ENCODE peak calls at places on chromosomes 7 and 10, in four cellular contexts. C, P, U and B are unnamed samples.

GRCh38 chr10:12396567-12396966 is 47.2 kb downstream of the CAMK1D start:
- DNase-seq in C (no peak), P (no peak), U (no peak), B (no peak)

GRCh38 chr7:12772768-12773167 is 85.3 kb downstream of the ARL4A start:
- DNase-seq in C (no peak), P (no peak), U (no peak), B (no peak)

GRCh38 chr10:7512487-7512886 is 101.7 kb upstream of the SFMBT2 start:
- DNase-seq in C (no peak), P (peak), U (no peak), B (no peak)

GRCh38 chr10:33041783-33042437 is 83.9 kb upstream of the ITGB1 start:
- DNase-seq in C (peak), P (no peak), U (no peak), B (peak)

GRCh38 chr10:22629843-22630228 is 84.5 kb downstream of the PIP4K2A start:
- DNase-seq in C (no peak), P (no peak), U (no peak), B (no peak)

GRCh38 chr10:86283466-86284287 is 82.9 kb downstream of the GRID1 start:
- DNase-seq in C (peak), P (no peak), U (no peak), B (no peak)

GRCh38 chr7:91446819-91447218 is 182.6 kb downstream of the FZD1 start:
- DNase-seq in C (no peak), P (no peak), U (no peak), B (no peak)

GRCh38 chr10:15571570-15571969 is 148.2 kb downstream of the ITGA8 start:
- DNase-seq in C (no peak), P (no peak), U (no peak), B (no peak)

GRCh38 chr10:8048281-8049008 is 6.0 kb upstream of the GATA3 start:
- DNase-seq in C (peak), P (no peak), U (no peak), B (no peak)

GRCh38 chr7:149075286-149075685 is 15.2 kb downstream of the ZNF786 start:
- DNase-seq in C (no peak), P (no peak), U (no peak), B (no peak)

GRCh38 chr10:49615721-49616120 is 1.9 kb downstream of the CHAT start:
- DNase-seq in C (peak), P (peak), U (no peak), B (no peak)

GRCh38 chr10:126203746-126204145 is 184.5 kb downstream of the ADAM12 start:
- DNase-seq in C (no peak), P (no peak), U (no peak), B (no peak)

GRCh38 chr7:80387634-80388033 is 124.2 kb downstream of the GNAT3 start:
- DNase-seq in C (peak), P (no peak), U (no peak), B (no peak)

GRCh38 chr10:72108811-72109618 is 20.7 kb upstream of the SPOCK2 start:
- DNase-seq in C (no peak), P (no peak), U (no peak), B (no peak)

GRCh38 chr7:87220734-87221215 is 1.2 kb upstream of the TMEM243 start:
- DNase-seq in C (peak), P (peak), U (no peak), B (no peak)

GRCh38 chr7:5546626-5547025 is 123.0 kb upstream of the TNRC18 start:
- DNase-seq in C (no peak), P (no peak), U (no peak), B (no peak)

GRCh38 chr7:2530076-2530967 is 10.7 kb downstream of the LFNG start:
- DNase-seq in C (no peak), P (no peak), U (peak), B (no peak)

GRCh38 chr7:26508481-26508880 is 216.8 kb downstream of the SNX10 start:
- DNase-seq in C (no peak), P (peak), U (no peak), B (no peak)

GRCh38 chr7:134710511-134710853 is 63.8 kb downstream of the BPGM start:
- DNase-seq in C (no peak), P (no peak), U (no peak), B (no peak)

GRCh38 chr7:125695631-125696030 is 766.0 kb upstream of the POT1 start:
- DNase-seq in C (peak), P (no peak), U (no peak), B (no peak)

GRCh38 chr10:117926491-117926890 is 120.2 kb downstream of the RAB11FIP2 start:
- DNase-seq in C (no peak), P (no peak), U (no peak), B (no peak)

GRCh38 chr10:69057951-69058297 is 30.0 kb upstream of the SRGN start:
- DNase-seq in C (no peak), P (no peak), U (no peak), B (no peak)

GRCh38 chr10:73076361-73077183 is 20.1 kb downstream of the P4HA1 start:
- DNase-seq in C (no peak), P (no peak), U (no peak), B (no peak)

GRCh38 chr10:120574986-120575385 is 118.0 kb downstream of the PLPP4 start:
- DNase-seq in C (no peak), P (no peak), U (no peak), B (no peak)

GRCh38 chr10:131149586-131149985 is 161.9 kb downstream of the TCERG1L start:
- DNase-seq in C (no peak), P (no peak), U (no peak), B (no peak)

GRCh38 chr10:30038961-30039536 is 20.3 kb downstream of the JCAD start:
- DNase-seq in C (no peak), P (no peak), U (no peak), B (no peak)

GRCh38 chr7:17005277-17005676 is 123.5 kb upstream of the AGR3 start:
- DNase-seq in C (no peak), P (no peak), U (no peak), B (no peak)

GRCh38 chr7:28089120-28089714 is 91.4 kb downstream of the JAZF1 start:
- DNase-seq in C (no peak), P (no peak), U (no peak), B (no peak)

GRCh38 chr10:5545778-5546710 is 21.3 kb downstream of the CALML3 start:
- DNase-seq in C (no peak), P (peak), U (peak), B (no peak)

GRCh38 chr10:112313911-112314310 is 30.7 kb downstream of the TECTB start:
- DNase-seq in C (no peak), P (no peak), U (no peak), B (no peak)

GRCh38 chr10:112313234-112313633 is 30.0 kb downstream of the TECTB start:
- DNase-seq in C (no peak), P (no peak), U (no peak), B (no peak)

GRCh38 chr10:112311481-112311880 is 28.3 kb downstream of the TECTB start:
- DNase-seq in C (no peak), P (no peak), U (no peak), B (no peak)

GRCh38 chr10:112314822-112315474 is 31.7 kb downstream of the TECTB start:
- DNase-seq in C (peak), P (peak), U (peak), B (peak)
- TF ChIP-seq TEAD4 in C (no peak), P (no peak), U (no peak), B (no peak)

DNA sequence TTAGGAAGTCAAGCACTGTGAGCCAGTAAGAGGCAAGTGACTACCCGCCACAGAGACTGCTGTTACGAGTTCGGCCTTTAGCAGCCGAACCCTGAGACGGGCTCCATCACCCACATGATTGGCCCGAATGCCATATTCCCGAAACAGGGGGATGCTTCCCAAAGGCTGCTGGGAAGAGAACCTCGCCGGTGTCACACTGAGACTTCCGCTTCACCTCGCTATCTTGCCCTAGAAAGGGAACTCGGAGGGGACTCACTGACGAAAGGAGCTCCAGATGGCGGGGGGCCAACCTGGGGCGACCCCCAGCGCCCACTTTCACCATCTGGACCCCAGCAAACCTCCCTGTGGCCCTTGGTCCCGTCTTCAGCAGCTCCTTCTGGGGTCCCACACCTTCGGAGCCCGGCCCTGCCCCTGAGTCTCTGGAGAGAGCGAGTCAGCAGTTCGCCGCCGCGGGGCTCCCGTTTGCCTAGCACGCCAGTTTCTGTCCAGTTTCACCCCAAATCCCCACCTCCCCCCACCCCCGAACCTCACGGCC is 547 bp downstream of the HPS1 start:
- DNase-seq in C (peak), P (peak), U (no peak), B (peak)
- TF ChIP-seq TEAD4 in C (no peak), P (no peak), U (no peak), B (no peak)

GRCh38 chr7:152336754-152337368 is 98.9 kb downstream of the KMT2C start:
- DNase-seq in C (peak), P (peak), U (no peak), B (no peak)
- TF ChIP-seq TEAD4 in C (no peak), P (no peak), U (no peak), B (no peak)

GRCh38 chr7:20383351-20383750 is 52.7 kb downstream of the ITGB8 start:
- DNase-seq in C (no peak), P (no peak), U (no peak), B (no peak)

GRCh38 chr7:20376796-20377195 is 46.1 kb downstream of the ITGB8 start:
- DNase-seq in C (no peak), P (no peak), U (no peak), B (no peak)

GRCh38 chr7:20385121-20385520 is 54.4 kb downstream of the ITGB8 start:
- DNase-seq in C (no peak), P (no peak), U (no peak), B (no peak)

DNA sequence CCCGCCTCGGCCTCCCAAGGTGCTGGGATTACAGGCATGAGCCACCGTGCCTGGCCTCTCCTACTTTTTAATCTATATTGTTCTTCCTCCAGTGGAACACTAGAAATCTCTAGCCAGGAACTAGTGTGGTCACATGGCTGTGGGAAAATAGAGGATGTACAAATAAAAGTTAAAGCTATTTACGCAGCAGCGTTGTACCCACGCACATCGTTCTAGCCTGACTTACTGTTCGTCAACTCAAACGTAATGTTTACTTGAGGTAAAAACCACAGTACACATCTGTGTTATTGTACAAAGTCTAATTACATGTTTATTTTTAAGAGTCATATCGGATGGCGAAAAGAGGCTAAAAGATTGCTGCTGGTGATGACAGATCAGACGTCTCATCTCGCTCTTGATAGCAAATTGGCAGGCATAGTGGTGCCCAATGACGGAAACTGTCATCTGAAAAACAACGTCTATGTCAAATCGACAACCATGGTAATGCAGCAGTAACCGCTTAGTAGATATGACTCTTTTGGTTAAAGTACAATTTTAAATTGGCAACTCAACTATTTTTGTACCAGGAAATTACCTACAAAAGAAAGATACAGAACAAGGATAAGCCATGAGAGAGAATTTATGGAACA is 50.8 kb downstream of the ITGB8 start:
- DNase-seq in C (no peak), P (no peak), U (no peak), B (no peak)
- TF ChIP-seq TEAD4 in C (no peak), P (no peak), U (no peak), B (no peak)

DNA sequence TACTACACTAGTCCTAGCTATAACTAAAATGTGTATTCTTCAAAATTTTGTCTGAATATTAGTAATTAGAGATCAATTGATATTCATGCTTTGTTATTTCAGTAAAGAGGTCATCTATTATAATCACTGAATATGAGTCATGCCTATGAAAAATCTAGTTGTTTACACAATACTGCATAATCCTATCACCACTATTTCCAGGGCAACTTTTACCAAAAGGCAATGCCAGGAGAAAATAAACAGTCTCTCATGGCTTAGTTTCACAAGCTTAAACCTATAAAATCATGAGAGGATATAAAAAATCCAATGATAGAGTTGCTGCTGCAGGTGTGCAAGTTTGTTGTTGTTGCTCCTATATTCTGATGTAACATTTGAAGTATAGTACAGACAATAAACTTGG is 149.9 kb upstream of the COL1A2 start:
- DNase-seq in C (no peak), P (no peak), U (no peak), B (no peak)
- TF ChIP-seq TEAD4 in C (no peak), P (no peak), U (no peak), B (no peak)